ENCODE peak calls at places on chromosome 14, in ten cellular contexts. One of them, this sample, is unnamed.

GRCh38 chr14:100536721-100537700 is 50.2 kb downstream of the BEGAIN start:
- DNase-seq in epithelial cell of esophagus: no peak
- DNase-seq in heart left ventricle: peak; percentile 10
- DNase-seq in A549: no peak
- DNase-seq in upper lobe of right lung: peak; percentile 39
- DNase-seq in transverse colon: peak; percentile 6
- DNase-seq in pancreas: peak; percentile 49
- DNase-seq in heart right ventricle: peak; percentile 2
- DNase-seq in neural crest cell: no peak
- DNase-seq in WERI-Rb-1: peak; percentile 3
- DNase-seq in this sample: no peak

GRCh38 chr14:54603362-54603761 is 36.4 kb downstream of the SAMD4A start:
- DNase-seq in transverse colon: no peak
- DNase-seq in heart left ventricle: no peak
- DNase-seq in upper lobe of right lung: no peak
- DNase-seq in heart right ventricle: no peak
- DNase-seq in WERI-Rb-1: no peak
- DNase-seq in neural crest cell: no peak
- DNase-seq in A549: no peak
- DNase-seq in pancreas: no peak
- DNase-seq in epithelial cell of esophagus: peak; percentile 80
- DNase-seq in this sample: no peak

GRCh38 chr14:101480747-101481530 is 80.4 kb upstream of the DIO3 start:
- DNase-seq in transverse colon: peak; percentile 6
- DNase-seq in epithelial cell of esophagus: peak; percentile 89
- DNase-seq in pancreas: peak; percentile 49
- DNase-seq in WERI-Rb-1: no peak
- DNase-seq in neural crest cell: no peak
- DNase-seq in heart right ventricle: no peak
- DNase-seq in upper lobe of right lung: peak; percentile 58
- DNase-seq in A549: peak; percentile 98
- DNase-seq in heart left ventricle: no peak
- DNase-seq in this sample: peak; percentile 6

GRCh38 chr14:69519701-69520100 is 35.2 kb downstream of the PLEKHD1 start:
- DNase-seq in A549: no peak
- DNase-seq in epithelial cell of esophagus: no peak
- DNase-seq in heart left ventricle: no peak
- DNase-seq in upper lobe of right lung: peak; percentile 54
- DNase-seq in transverse colon: no peak
- DNase-seq in neural crest cell: no peak
- DNase-seq in heart right ventricle: no peak
- DNase-seq in WERI-Rb-1: no peak
- DNase-seq in pancreas: no peak
- DNase-seq in this sample: no peak

GRCh38 chr14:75247286-75247922 is 31.2 kb upstream of the FOS start:
- DNase-seq in upper lobe of right lung: no peak
- DNase-seq in pancreas: no peak
- DNase-seq in epithelial cell of esophagus: no peak
- DNase-seq in A549: no peak
- DNase-seq in WERI-Rb-1: no peak
- DNase-seq in transverse colon: peak; percentile 44
- DNase-seq in neural crest cell: no peak
- DNase-seq in heart right ventricle: no peak
- DNase-seq in heart left ventricle: no peak
- DNase-seq in this sample: no peak

GRCh38 chr14:68088463-68088862 is 268.9 kb downstream of the RAD51B start:
- DNase-seq in A549: peak; percentile 76
- DNase-seq in heart left ventricle: no peak
- DNase-seq in neural crest cell: no peak
- DNase-seq in epithelial cell of esophagus: no peak
- DNase-seq in upper lobe of right lung: no peak
- DNase-seq in WERI-Rb-1: no peak
- DNase-seq in heart right ventricle: no peak
- DNase-seq in transverse colon: no peak
- DNase-seq in pancreas: no peak
- DNase-seq in this sample: no peak

GRCh38 chr14:76961631-76962302 is 66.7 kb downstream of the IRF2BPL start:
- DNase-seq in A549: peak; percentile 93
- DNase-seq in upper lobe of right lung: peak; percentile 94
- DNase-seq in heart right ventricle: peak; percentile 78
- DNase-seq in WERI-Rb-1: no peak
- DNase-seq in epithelial cell of esophagus: peak; percentile 88
- DNase-seq in transverse colon: peak; percentile 89
- DNase-seq in neural crest cell: peak; percentile 61
- DNase-seq in pancreas: peak; percentile 74
- DNase-seq in heart left ventricle: peak; percentile 90
- DNase-seq in this sample: peak; percentile 89

GRCh38 chr14:94559638-94560290 is 1.5 kb upstream of the SERPINA4 start:
- DNase-seq in pancreas: no peak
- DNase-seq in epithelial cell of esophagus: no peak
- DNase-seq in heart right ventricle: no peak
- DNase-seq in upper lobe of right lung: no peak
- DNase-seq in A549: no peak
- DNase-seq in neural crest cell: no peak
- DNase-seq in heart left ventricle: no peak
- DNase-seq in WERI-Rb-1: no peak
- DNase-seq in transverse colon: no peak
- DNase-seq in this sample: no peak

GRCh38 chr14:80768646-80769045 is 172.9 kb downstream of the CEP128 start:
- DNase-seq in A549: no peak
- DNase-seq in epithelial cell of esophagus: peak; percentile 68
- DNase-seq in transverse colon: no peak
- DNase-seq in heart left ventricle: no peak
- DNase-seq in heart right ventricle: no peak
- DNase-seq in WERI-Rb-1: no peak
- DNase-seq in neural crest cell: no peak
- DNase-seq in pancreas: no peak
- DNase-seq in upper lobe of right lung: no peak
- DNase-seq in this sample: no peak

GRCh38 chr14:20683125-20683895 is 1.1 kb upstream of the RNASE4 start:
- DNase-seq in A549: peak; percentile 95
- DNase-seq in pancreas: peak; percentile 66
- DNase-seq in heart right ventricle: peak; percentile 68
- DNase-seq in transverse colon: peak; percentile 83
- DNase-seq in upper lobe of right lung: peak; percentile 78
- DNase-seq in epithelial cell of esophagus: peak; percentile 90
- DNase-seq in neural crest cell: peak; percentile 76
- DNase-seq in WERI-Rb-1: no peak
- DNase-seq in heart left ventricle: peak; percentile 78
- DNase-seq in this sample: peak; percentile 59

GRCh38 chr14:68507544-68508081 is 285.3 kb downstream of the ZFP36L1 start:
- DNase-seq in transverse colon: no peak
- DNase-seq in neural crest cell: no peak
- DNase-seq in WERI-Rb-1: no peak
- DNase-seq in epithelial cell of esophagus: no peak
- DNase-seq in A549: no peak
- DNase-seq in heart right ventricle: no peak
- DNase-seq in pancreas: no peak
- DNase-seq in upper lobe of right lung: no peak
- DNase-seq in heart left ventricle: no peak
- DNase-seq in this sample: no peak

GRCh38 chr14:50954811-50955372 is 10.6 kb upstream of the PYGL start:
- DNase-seq in WERI-Rb-1: no peak
- DNase-seq in epithelial cell of esophagus: peak; percentile 82
- DNase-seq in pancreas: no peak
- DNase-seq in neural crest cell: no peak
- DNase-seq in transverse colon: no peak
- DNase-seq in heart right ventricle: no peak
- DNase-seq in heart left ventricle: no peak
- DNase-seq in A549: peak; percentile 79
- DNase-seq in upper lobe of right lung: no peak
- DNase-seq in this sample: no peak

GRCh38 chr14:66087231-66087630 is 398.9 kb upstream of the CCDC196 start:
- DNase-seq in neural crest cell: no peak
- DNase-seq in upper lobe of right lung: no peak
- DNase-seq in A549: no peak
- DNase-seq in heart right ventricle: no peak
- DNase-seq in transverse colon: no peak
- DNase-seq in epithelial cell of esophagus: peak; percentile 23
- DNase-seq in WERI-Rb-1: no peak
- DNase-seq in heart left ventricle: no peak
- DNase-seq in pancreas: no peak
- DNase-seq in this sample: no peak

GRCh38 chr14:51783765-51784164 is 76.6 kb upstream of the GNG2 start:
- DNase-seq in heart left ventricle: no peak
- DNase-seq in A549: no peak
- DNase-seq in neural crest cell: no peak
- DNase-seq in upper lobe of right lung: no peak
- DNase-seq in pancreas: no peak
- DNase-seq in heart right ventricle: no peak
- DNase-seq in WERI-Rb-1: no peak
- DNase-seq in transverse colon: no peak
- DNase-seq in epithelial cell of esophagus: peak; percentile 55
- DNase-seq in this sample: no peak

GRCh38 chr14:52076334-52076733 is 7.5 kb upstream of the NID2 start:
- DNase-seq in transverse colon: no peak
- DNase-seq in A549: no peak
- DNase-seq in upper lobe of right lung: no peak
- DNase-seq in WERI-Rb-1: no peak
- DNase-seq in heart right ventricle: peak; percentile 21
- DNase-seq in pancreas: no peak
- DNase-seq in heart left ventricle: peak; percentile 36
- DNase-seq in neural crest cell: no peak
- DNase-seq in epithelial cell of esophagus: no peak
- DNase-seq in this sample: no peak

GRCh38 chr14:60965402-60965801 is 15.5 kb downstream of the TRMT5 start:
- DNase-seq in epithelial cell of esophagus: peak; percentile 40
- DNase-seq in neural crest cell: no peak
- DNase-seq in upper lobe of right lung: no peak
- DNase-seq in heart left ventricle: no peak
- DNase-seq in heart right ventricle: no peak
- DNase-seq in A549: peak; percentile 10
- DNase-seq in transverse colon: no peak
- DNase-seq in pancreas: no peak
- DNase-seq in WERI-Rb-1: no peak
- DNase-seq in this sample: no peak

GRCh38 chr14:91963465-91963864 is 16.0 kb upstream of the FBLN5 start:
- DNase-seq in epithelial cell of esophagus: peak; percentile 24
- DNase-seq in heart right ventricle: no peak
- DNase-seq in heart left ventricle: no peak
- DNase-seq in A549: no peak
- DNase-seq in WERI-Rb-1: no peak
- DNase-seq in pancreas: no peak
- DNase-seq in neural crest cell: no peak
- DNase-seq in upper lobe of right lung: no peak
- DNase-seq in transverse colon: no peak
- DNase-seq in this sample: no peak

DNA sequence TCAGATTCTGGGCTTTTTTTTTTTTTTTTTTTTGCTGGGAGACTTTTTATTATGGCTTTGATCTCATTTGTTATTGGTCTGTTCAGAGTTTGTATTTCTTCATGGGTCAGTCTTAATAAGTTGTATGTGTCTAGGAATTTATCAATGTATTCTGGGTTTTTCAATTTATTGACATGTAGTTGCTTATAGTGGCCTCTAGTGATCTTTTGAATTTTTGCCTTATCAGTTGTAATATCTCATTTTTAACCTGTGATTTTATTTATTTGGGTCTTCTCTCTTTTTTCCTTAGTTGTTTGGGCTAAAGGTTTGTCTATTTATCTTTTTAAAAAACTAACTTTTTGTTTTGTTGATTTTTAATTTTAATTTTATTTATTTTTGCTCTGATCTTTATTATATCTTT is 45.5 kb downstream of the NAA30 start:
- DNase-seq in neural crest cell: no peak
- DNase-seq in heart left ventricle: no peak
- DNase-seq in pancreas: no peak
- DNase-seq in transverse colon: no peak
- DNase-seq in heart right ventricle: no peak
- DNase-seq in epithelial cell of esophagus: no peak
- DNase-seq in WERI-Rb-1: no peak
- DNase-seq in upper lobe of right lung: no peak
- DNase-seq in A549: no peak
- DNase-seq in this sample: no peak
- TF ChIP-seq CTCF in neural crest cell: peak; percentile 44
- TF ChIP-seq CTCF in heart left ventricle: no peak
- TF ChIP-seq CTCF in pancreas: no peak
- TF ChIP-seq CTCF in transverse colon: no peak
- TF ChIP-seq CTCF in heart right ventricle: no peak
- TF ChIP-seq CTCF in epithelial cell of esophagus: no peak
- TF ChIP-seq CTCF in WERI-Rb-1: no peak
- TF ChIP-seq CTCF in upper lobe of right lung: no peak
- TF ChIP-seq CTCF in A549: no peak
- TF ChIP-seq CTCF in this sample: no peak

GRCh38 chr14:103693514-103693913 is 21.7 kb downstream of the XRCC3 start:
- DNase-seq in transverse colon: peak; percentile 85
- DNase-seq in heart left ventricle: peak; percentile 12
- DNase-seq in pancreas: peak; percentile 49
- DNase-seq in heart right ventricle: no peak
- DNase-seq in neural crest cell: no peak
- DNase-seq in WERI-Rb-1: no peak
- DNase-seq in epithelial cell of esophagus: peak; percentile 66
- DNase-seq in upper lobe of right lung: peak; percentile 89
- DNase-seq in A549: no peak
- DNase-seq in this sample: no peak
- TF ChIP-seq CTCF in transverse colon: no peak
- TF ChIP-seq CTCF in heart left ventricle: no peak
- TF ChIP-seq CTCF in pancreas: no peak
- TF ChIP-seq CTCF in heart right ventricle: no peak
- TF ChIP-seq CTCF in neural crest cell: no peak
- TF ChIP-seq CTCF in WERI-Rb-1: no peak
- TF ChIP-seq CTCF in epithelial cell of esophagus: no peak
- TF ChIP-seq CTCF in upper lobe of right lung: no peak
- TF ChIP-seq CTCF in A549: no peak
- TF ChIP-seq CTCF in this sample: no peak

DNA sequence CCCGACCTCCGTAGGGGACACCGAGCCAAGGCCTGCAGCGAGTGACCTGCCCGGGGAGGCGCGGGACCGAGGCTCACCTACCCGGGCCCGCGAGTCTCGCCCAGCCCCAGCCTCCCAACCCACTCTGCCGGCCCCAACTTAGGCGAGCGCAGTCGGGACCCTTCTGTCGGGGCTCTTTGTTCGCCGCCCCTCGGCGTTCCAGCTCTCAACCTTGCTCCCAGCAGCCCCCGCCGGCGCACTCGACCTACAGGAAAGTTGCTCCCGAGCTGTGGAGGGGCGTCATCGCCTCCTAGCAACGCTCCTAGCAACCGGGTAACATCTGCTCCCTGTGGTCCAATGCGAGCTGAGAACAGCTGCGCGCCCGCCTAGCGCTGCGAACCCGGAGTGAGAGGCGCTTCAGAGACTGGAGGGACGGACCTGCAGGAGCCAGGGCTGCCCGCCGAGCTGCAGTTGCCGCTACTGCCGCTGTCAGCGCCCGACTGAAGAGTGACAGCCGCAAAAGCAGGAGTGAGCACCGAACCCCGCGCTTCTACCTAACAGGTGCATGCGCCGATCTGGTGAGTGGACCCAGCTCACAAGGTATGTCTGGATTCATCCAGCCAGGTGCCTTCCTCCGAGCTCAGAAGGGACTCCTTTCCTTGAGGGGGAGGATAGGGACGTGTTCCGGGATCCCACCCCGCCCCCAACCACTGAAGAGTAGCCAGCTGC is 354.9 kb downstream of the SNAPC1 start:
- DNase-seq in heart left ventricle: peak; percentile 65
- DNase-seq in heart right ventricle: peak; percentile 51
- DNase-seq in transverse colon: peak; percentile 48
- DNase-seq in A549: peak; percentile 14
- DNase-seq in upper lobe of right lung: peak; percentile 75
- DNase-seq in epithelial cell of esophagus: peak; percentile 57
- DNase-seq in WERI-Rb-1: peak; percentile 82
- DNase-seq in neural crest cell: peak; percentile 80
- DNase-seq in pancreas: peak; percentile 86
- DNase-seq in this sample: peak; percentile 64
- TF ChIP-seq CTCF in heart left ventricle: peak; percentile 22
- TF ChIP-seq CTCF in heart right ventricle: peak; percentile 30
- TF ChIP-seq CTCF in transverse colon: no peak
- TF ChIP-seq CTCF in A549: no peak
- TF ChIP-seq CTCF in upper lobe of right lung: peak; percentile 48
- TF ChIP-seq CTCF in epithelial cell of esophagus: peak; percentile 48
- TF ChIP-seq CTCF in WERI-Rb-1: peak; percentile 76
- TF ChIP-seq CTCF in neural crest cell: peak; percentile 68
- TF ChIP-seq CTCF in pancreas: peak; percentile 27
- TF ChIP-seq CTCF in this sample: no peak

GRCh38 chr14:74038015-74038859 is 19.1 kb downstream of the BBOF1 start:
- DNase-seq in heart right ventricle: no peak
- DNase-seq in upper lobe of right lung: no peak
- DNase-seq in epithelial cell of esophagus: peak; percentile 62
- DNase-seq in A549: peak; percentile 66
- DNase-seq in heart left ventricle: no peak
- DNase-seq in pancreas: no peak
- DNase-seq in neural crest cell: no peak
- DNase-seq in WERI-Rb-1: no peak
- DNase-seq in transverse colon: no peak
- DNase-seq in this sample: no peak
- TF ChIP-seq CTCF in heart right ventricle: peak; percentile 77
- TF ChIP-seq CTCF in upper lobe of right lung: peak; percentile 76
- TF ChIP-seq CTCF in epithelial cell of esophagus: peak; percentile 50
- TF ChIP-seq CTCF in A549: peak; percentile 75
- TF ChIP-seq CTCF in heart left ventricle: peak; percentile 52
- TF ChIP-seq CTCF in pancreas: peak; percentile 66
- TF ChIP-seq CTCF in neural crest cell: peak; percentile 85
- TF ChIP-seq CTCF in WERI-Rb-1: peak; percentile 21
- TF ChIP-seq CTCF in transverse colon: peak; percentile 67
- TF ChIP-seq CTCF in this sample: peak; percentile 91

This sample was measured in activated B cell treated with CpG ODN at 0.5 μM for 24 hours.